ENCODE peak calls at places on chromosomes 1 and 21, in four cellular contexts. X is K562, A is HL-60, U is GM12878. P is an unnamed sample.
A peak's percentile ranks its signal among the peaks of the same experiment; 100 is the strongest.

GRCh38 chr1:113433177-113433576 is 42.9 kb downstream of the MAGI3 start:
- DNase-seq in U (no peak), X (no peak), A (no peak), P (no peak)

GRCh38 chr1:185232874-185233273 is 75.9 kb downstream of the SWT1 start:
- DNase-seq in A (no peak), U (no peak), X (no peak), P (no peak)

GRCh38 chr1:111407297-111407696 is 20.2 kb downstream of the OVGP1 start:
- DNase-seq in A (no peak), U (no peak), X (no peak), P (no peak)

GRCh38 chr1:172950528-172950927 is 100.2 kb downstream of the TNFSF18 start:
- DNase-seq in X (no peak), A (no peak), U (no peak), P (no peak)

GRCh38 chr1:13948851-13949490 is 249.0 kb downstream of the PRDM2 start:
- DNase-seq in X (no peak), U (no peak), A (no peak), P (no peak)

GRCh38 chr1:163307479-163308171 is 14.1 kb upstream of the NUF2 start:
- DNase-seq in X (no peak), U (no peak), A (no peak), P (no peak)

GRCh38 chr21:17911628-17912027 is 92.5 kb upstream of the C21orf91 start:
- DNase-seq in A (no peak), X (no peak), U (no peak), P (no peak)

GRCh38 chr1:35576061-35576765 is 3.1 kb downstream of the TFAP2E start:
- DNase-seq in A (no peak), U (no peak), X (no peak), P (no peak)

GRCh38 chr21:36135391-36136094 is 664 bp downstream of the CBR3 start:
- DNase-seq in A (peak; percentile 63), X (no peak), U (no peak), P (peak; percentile 48)

GRCh38 chr1:221701570-221702186 is 40.2 kb downstream of the DUSP10 start:
- DNase-seq in X (no peak), A (no peak), U (no peak), P (no peak)

GRCh38 chr1:221697924-221698425 is 43.9 kb downstream of the DUSP10 start:
- DNase-seq in U (no peak), A (no peak), X (no peak), P (no peak)

GRCh38 chr1:221698579-221699349 is 43.1 kb downstream of the DUSP10 start:
- DNase-seq in A (peak; percentile 46), U (no peak), X (no peak), P (no peak)

GRCh38 chr1:221696740-221697461 is 45.0 kb downstream of the DUSP10 start:
- DNase-seq in A (no peak), U (no peak), X (no peak), P (no peak)

DNA sequence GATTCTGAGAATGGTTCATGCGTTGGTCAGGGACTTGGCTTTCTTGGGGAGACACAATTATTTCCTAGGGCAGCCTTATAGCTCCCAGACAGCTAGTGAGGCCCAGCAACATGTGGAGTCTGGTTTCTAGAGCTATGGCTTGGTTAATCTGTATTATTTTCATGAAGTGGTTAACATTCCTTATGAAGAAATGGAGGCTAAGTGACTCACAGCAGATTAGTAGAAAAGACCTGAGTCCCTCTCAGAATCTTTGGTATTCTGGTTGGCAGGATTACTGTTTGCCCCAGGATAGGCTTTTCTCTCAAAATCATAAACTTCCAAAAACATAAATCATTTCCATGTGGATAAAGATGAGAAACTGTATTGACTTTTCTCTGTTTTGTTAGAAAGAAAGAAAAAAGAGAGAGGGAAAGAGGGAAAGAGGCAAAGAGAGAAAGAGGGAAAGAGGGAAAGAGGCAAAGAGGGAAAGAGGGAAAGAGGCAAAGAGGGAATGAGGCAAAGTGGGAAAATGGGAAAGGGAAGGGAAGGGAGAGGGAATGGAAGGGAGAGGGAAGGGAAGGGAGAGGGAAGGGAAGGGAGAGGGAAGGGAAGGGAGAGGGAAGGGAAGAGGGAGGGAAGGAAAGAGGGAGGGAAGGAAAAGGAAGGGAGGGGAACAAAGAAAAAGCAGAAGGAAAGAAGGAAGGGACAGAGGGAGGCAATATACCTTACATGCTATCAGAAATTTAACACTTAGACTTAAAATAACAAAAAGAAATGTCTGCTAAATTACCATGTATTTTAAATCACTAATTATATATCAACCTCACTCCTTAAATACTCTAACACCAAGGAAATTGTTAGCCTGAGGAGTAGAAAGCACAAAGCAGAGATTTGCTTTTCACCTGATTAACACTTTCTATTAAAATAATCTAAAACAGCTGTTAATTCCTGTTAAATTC is 42.0 kb downstream of the DUSP10 start:
- DNase-seq in U (no peak), X (no peak), A (no peak), P (no peak)
- TF ChIP-seq SPI1 in U (no peak), X (no peak), A (no peak), P (no peak)

DNA sequence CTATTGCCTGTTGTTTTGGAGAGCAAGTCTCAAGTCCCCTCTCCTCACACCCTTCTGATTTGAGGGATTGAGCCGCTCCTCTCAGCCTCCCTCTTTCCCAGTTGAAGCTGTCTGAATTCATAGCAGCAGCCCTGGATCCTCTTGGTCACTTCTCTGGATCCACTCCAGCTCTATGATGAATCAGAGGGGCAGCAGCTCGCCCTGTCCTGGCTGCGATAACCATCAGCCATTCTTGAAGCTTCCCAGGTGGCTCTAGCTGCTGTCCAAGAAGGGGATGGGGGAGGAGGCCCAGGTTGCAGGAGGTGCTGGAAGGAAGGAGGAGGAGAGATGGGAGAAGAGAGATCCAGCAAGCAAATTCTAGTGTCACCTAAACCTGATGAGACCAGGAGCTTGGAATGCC is 31.3 kb downstream of the WNT4 start:
- DNase-seq in X (peak; percentile 24), A (no peak), U (no peak), P (no peak)
- TF ChIP-seq SPI1 in X (no peak), A (no peak), U (no peak), P (no peak)

GRCh38 chr1:203934027-203934426 is 72.6 kb downstream of the SNRPE start:
- DNase-seq in U (no peak), X (no peak), A (no peak), P (no peak)
- TF ChIP-seq SPI1 in U (no peak), X (no peak), A (no peak), P (no peak)

DNA sequence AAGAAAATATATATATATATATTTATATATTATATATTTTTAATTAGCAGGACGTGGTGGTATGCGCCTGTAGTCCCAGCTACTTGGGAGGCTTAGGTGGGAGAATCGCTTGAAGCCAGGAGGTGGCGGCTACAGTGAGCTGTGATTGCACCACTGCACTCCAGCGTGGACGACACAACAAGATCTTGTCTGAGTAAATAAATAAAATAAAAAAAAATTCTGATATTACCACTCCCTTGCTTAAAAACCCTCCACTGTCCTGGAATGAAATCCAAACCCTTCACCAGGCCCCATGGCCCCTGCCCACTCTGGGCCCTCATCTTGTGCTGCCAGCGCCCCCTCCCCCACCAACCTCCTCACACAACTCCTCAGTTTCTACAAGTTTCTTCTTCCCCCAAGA is 1.7 kb upstream of the ECE1 start:
- DNase-seq in X (no peak), A (no peak), U (no peak), P (no peak)
- TF ChIP-seq SPI1 in X (no peak), A (no peak), U (no peak), P (no peak)

GRCh38 chr1:17562375-17562774 is 22.9 kb downstream of the ARHGEF10L start:
- DNase-seq in A (no peak), X (no peak), U (no peak), P (no peak)
- TF ChIP-seq SPI1 in A (no peak), X (no peak), U (no peak), P (no peak)